ENCODE peak calls at places on chromosomes 6 and 20, in four cellular contexts. One of them, this sample, is unnamed.

GRCh38 chr20:49324306-49324705 is 46.4 kb upstream of the ZNFX1 start:
- DNase-seq in right lobe of liver: no peak
- DNase-seq in pancreas: no peak
- DNase-seq in left ventricle myocardium inferior: no peak
- DNase-seq in this sample: no peak

GRCh38 chr6:144151010-144151727 is 852 bp downstream of the STX11 start:
- DNase-seq in right lobe of liver: peak; percentile 31
- DNase-seq in pancreas: no peak
- DNase-seq in left ventricle myocardium inferior: no peak
- DNase-seq in this sample: no peak

GRCh38 chr6:41958022-41958856 is 16.6 kb upstream of the CCND3 start:
- DNase-seq in right lobe of liver: no peak
- DNase-seq in pancreas: no peak
- DNase-seq in left ventricle myocardium inferior: no peak
- DNase-seq in this sample: no peak

GRCh38 chr6:141483561-141484061 is 649.1 kb upstream of the GJE1 start:
- DNase-seq in left ventricle myocardium inferior: no peak
- DNase-seq in right lobe of liver: no peak
- DNase-seq in pancreas: no peak
- DNase-seq in this sample: peak; percentile 98

GRCh38 chr6:939526-940252 is 246.8 kb upstream of the EXOC2 start:
- DNase-seq in pancreas: no peak
- DNase-seq in right lobe of liver: no peak
- DNase-seq in left ventricle myocardium inferior: no peak
- DNase-seq in this sample: no peak

GRCh38 chr20:48620112-48620485 is 207.7 kb downstream of the PREX1 start:
- DNase-seq in right lobe of liver: no peak
- DNase-seq in pancreas: no peak
- DNase-seq in left ventricle myocardium inferior: no peak
- DNase-seq in this sample: no peak

GRCh38 chr6:10431423-10432164 is 16.7 kb upstream of the TFAP2A start:
- DNase-seq in right lobe of liver: no peak
- DNase-seq in left ventricle myocardium inferior: no peak
- DNase-seq in pancreas: no peak
- DNase-seq in this sample: no peak

GRCh38 chr6:1817033-1817761 is 207.5 kb downstream of the FOXC1 start:
- DNase-seq in pancreas: no peak
- DNase-seq in right lobe of liver: no peak
- DNase-seq in left ventricle myocardium inferior: no peak
- DNase-seq in this sample: no peak

GRCh38 chr20:45798935-45799642 is 7.3 kb downstream of the DNTTIP1 start:
- DNase-seq in right lobe of liver: no peak
- DNase-seq in left ventricle myocardium inferior: no peak
- DNase-seq in pancreas: no peak
- DNase-seq in this sample: no peak

GRCh38 chr6:155313602-155314091 is 637 bp downstream of the TFB1M start:
- DNase-seq in pancreas: no peak
- DNase-seq in right lobe of liver: no peak
- DNase-seq in left ventricle myocardium inferior: no peak
- DNase-seq in this sample: no peak

GRCh38 chr6:30075094-30075986 is at the start of gene RNF39:
- DNase-seq in right lobe of liver: peak; percentile 29
- DNase-seq in pancreas: peak; percentile 35
- DNase-seq in left ventricle myocardium inferior: no peak
- DNase-seq in this sample: no peak
- H3K4me3 ChIP-seq in right lobe of liver: no peak within 1 kb of the TSS
- H3K4me3 ChIP-seq in pancreas: peak within 1 kb of the TSS; percentile 26
- H3K4me3 ChIP-seq in left ventricle myocardium inferior: peak within 1 kb of the TSS; percentile 56
- H3K4me3 ChIP-seq in this sample: no peak within 1 kb of the TSS

GRCh38 chr20:50338479-50339195 is 148.0 kb downstream of the CEBPB start:
- DNase-seq in pancreas: no peak
- DNase-seq in right lobe of liver: no peak
- DNase-seq in left ventricle myocardium inferior: no peak
- DNase-seq in this sample: no peak
- TF ChIP-seq CTCF in pancreas: no peak
- TF ChIP-seq CTCF in right lobe of liver: no peak
- TF ChIP-seq CTCF in left ventricle myocardium inferior: no peak
- TF ChIP-seq CTCF in this sample: no peak

DNA sequence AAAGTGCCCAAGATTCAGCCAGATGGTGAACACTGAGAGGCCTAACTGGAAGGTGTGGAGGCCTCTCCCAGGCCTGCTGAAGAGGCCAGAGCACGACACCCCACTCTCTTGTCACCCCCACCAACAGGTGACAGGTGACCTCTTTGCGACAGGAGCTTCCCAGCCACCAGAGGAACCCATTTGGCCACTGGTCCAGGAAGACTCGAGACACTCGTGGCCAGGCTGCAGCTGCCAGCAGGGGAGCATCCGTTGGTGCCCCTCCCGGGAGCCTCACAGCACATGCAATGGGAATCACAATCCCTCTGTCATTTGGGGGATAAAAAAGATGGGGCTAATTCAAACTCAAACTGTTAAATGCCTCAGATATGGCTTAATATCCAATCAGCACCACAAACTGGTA is 163.4 kb downstream of the INSM1 start:
- DNase-seq in right lobe of liver: no peak
- DNase-seq in left ventricle myocardium inferior: no peak
- DNase-seq in pancreas: no peak
- DNase-seq in this sample: no peak
- H3K4me3 ChIP-seq in right lobe of liver: no peak overlapping the region
- H3K4me3 ChIP-seq in left ventricle myocardium inferior: no peak overlapping the region
- H3K4me3 ChIP-seq in pancreas: no peak overlapping the region
- H3K4me3 ChIP-seq in this sample: no peak overlapping the region

GRCh38 chr6:53347921-53348435 is 772 bp downstream of the ELOVL5 start:
- DNase-seq in pancreas: peak; percentile 51
- DNase-seq in left ventricle myocardium inferior: peak; percentile 79
- DNase-seq in right lobe of liver: peak; percentile 81
- DNase-seq in this sample: no peak
- TF ChIP-seq CTCF in pancreas: no peak
- TF ChIP-seq CTCF in left ventricle myocardium inferior: no peak
- TF ChIP-seq CTCF in right lobe of liver: no peak
- TF ChIP-seq CTCF in this sample: no peak

GRCh38 chr20:58268421-58268821 is 40.0 kb upstream of the ANKRD60 start:
- DNase-seq in right lobe of liver: no peak
- DNase-seq in left ventricle myocardium inferior: no peak
- DNase-seq in pancreas: no peak
- DNase-seq in this sample: no peak
- H3K4me3 ChIP-seq in right lobe of liver: no peak overlapping the region
- H3K4me3 ChIP-seq in left ventricle myocardium inferior: no peak overlapping the region
- H3K4me3 ChIP-seq in pancreas: no peak overlapping the region
- H3K4me3 ChIP-seq in this sample: no peak overlapping the region

This sample was measured in AG04449.